ENCODE peak calls at places on chromosomes 1 and 21, in ten cellular contexts. One of them, this sample, is unnamed.
A peak's percentile ranks its signal among the peaks of the same experiment; 100 is the strongest.

GRCh38 chr1:221945669-221946068 is 203.8 kb upstream of the DUSP10 start:
- DNase-seq in H4: no peak
- DNase-seq in NCI-H1092 treated with DMSO at 0.1 percent for 48 hours: no peak
- DNase-seq in stimulated activated CD8-positive, alpha-beta memory T cell treated with anti-CD3 and anti-CD28 coated beads, Interleukin-15, amount 100 ng/mL, for 1 hour: no peak
- DNase-seq in OCI-M1: no peak
- DNase-seq in cerebellar cortex: no peak
- DNase-seq in NT2/D1: no peak
- DNase-seq in Daoy: no peak
- DNase-seq in ovary: no peak
- DNase-seq in IMR-90: no peak
- DNase-seq in this sample: no peak

GRCh38 chr1:89724369-89725015 is 91.6 kb downstream of the LRRC8C start:
- DNase-seq in ovary: no peak
- DNase-seq in Daoy: peak; percentile 81
- DNase-seq in IMR-90: peak; percentile 59
- DNase-seq in cerebellar cortex: no peak
- DNase-seq in NCI-H1092 treated with DMSO at 0.1 percent for 48 hours: no peak
- DNase-seq in NT2/D1: no peak
- DNase-seq in OCI-M1: no peak
- DNase-seq in stimulated activated CD8-positive, alpha-beta memory T cell treated with anti-CD3 and anti-CD28 coated beads, Interleukin-15, amount 100 ng/mL, for 1 hour: no peak
- DNase-seq in H4: no peak
- DNase-seq in this sample: peak; percentile 47

GRCh38 chr1:224064150-224064549 is 49.8 kb upstream of the FBXO28 start:
- DNase-seq in IMR-90: no peak
- DNase-seq in NCI-H1092 treated with DMSO at 0.1 percent for 48 hours: peak; percentile 42
- DNase-seq in OCI-M1: no peak
- DNase-seq in Daoy: no peak
- DNase-seq in NT2/D1: no peak
- DNase-seq in ovary: no peak
- DNase-seq in cerebellar cortex: no peak
- DNase-seq in stimulated activated CD8-positive, alpha-beta memory T cell treated with anti-CD3 and anti-CD28 coated beads, Interleukin-15, amount 100 ng/mL, for 1 hour: no peak
- DNase-seq in H4: no peak
- DNase-seq in this sample: no peak

GRCh38 chr1:244349103-244349531 is 102.6 kb downstream of the ADSS2 start:
- DNase-seq in stimulated activated CD8-positive, alpha-beta memory T cell treated with anti-CD3 and anti-CD28 coated beads, Interleukin-15, amount 100 ng/mL, for 1 hour: no peak
- DNase-seq in NCI-H1092 treated with DMSO at 0.1 percent for 48 hours: no peak
- DNase-seq in IMR-90: peak; percentile 91
- DNase-seq in NT2/D1: no peak
- DNase-seq in cerebellar cortex: no peak
- DNase-seq in ovary: peak; percentile 53
- DNase-seq in H4: peak; percentile 58
- DNase-seq in OCI-M1: no peak
- DNase-seq in Daoy: peak; percentile 65
- DNase-seq in this sample: peak; percentile 92

GRCh38 chr1:247402099-247402706 is 13.8 kb upstream of the NLRP3 start:
- DNase-seq in stimulated activated CD8-positive, alpha-beta memory T cell treated with anti-CD3 and anti-CD28 coated beads, Interleukin-15, amount 100 ng/mL, for 1 hour: no peak
- DNase-seq in ovary: no peak
- DNase-seq in NT2/D1: no peak
- DNase-seq in NCI-H1092 treated with DMSO at 0.1 percent for 48 hours: no peak
- DNase-seq in cerebellar cortex: no peak
- DNase-seq in IMR-90: no peak
- DNase-seq in H4: no peak
- DNase-seq in Daoy: no peak
- DNase-seq in OCI-M1: no peak
- DNase-seq in this sample: no peak

GRCh38 chr1:152141971-152142584 is 16.9 kb downstream of the RPTN start:
- DNase-seq in IMR-90: peak; percentile 54
- DNase-seq in Daoy: peak; percentile 71
- DNase-seq in cerebellar cortex: peak; percentile 42
- DNase-seq in ovary: peak; percentile 35
- DNase-seq in OCI-M1: peak; percentile 82
- DNase-seq in NT2/D1: peak; percentile 73
- DNase-seq in stimulated activated CD8-positive, alpha-beta memory T cell treated with anti-CD3 and anti-CD28 coated beads, Interleukin-15, amount 100 ng/mL, for 1 hour: no peak
- DNase-seq in H4: peak; percentile 62
- DNase-seq in NCI-H1092 treated with DMSO at 0.1 percent for 48 hours: peak; percentile 5
- DNase-seq in this sample: peak; percentile 36

GRCh38 chr21:37899141-37899540 is 17.1 kb downstream of the KCNJ6 start:
- DNase-seq in stimulated activated CD8-positive, alpha-beta memory T cell treated with anti-CD3 and anti-CD28 coated beads, Interleukin-15, amount 100 ng/mL, for 1 hour: no peak
- DNase-seq in Daoy: no peak
- DNase-seq in IMR-90: no peak
- DNase-seq in cerebellar cortex: no peak
- DNase-seq in NCI-H1092 treated with DMSO at 0.1 percent for 48 hours: no peak
- DNase-seq in ovary: no peak
- DNase-seq in NT2/D1: no peak
- DNase-seq in OCI-M1: no peak
- DNase-seq in H4: no peak
- DNase-seq in this sample: no peak

GRCh38 chr1:51583532-51583931 is 33.4 kb upstream of the OSBPL9 start:
- DNase-seq in OCI-M1: no peak
- DNase-seq in NCI-H1092 treated with DMSO at 0.1 percent for 48 hours: no peak
- DNase-seq in Daoy: peak; percentile 78
- DNase-seq in stimulated activated CD8-positive, alpha-beta memory T cell treated with anti-CD3 and anti-CD28 coated beads, Interleukin-15, amount 100 ng/mL, for 1 hour: no peak
- DNase-seq in ovary: peak; percentile 58
- DNase-seq in H4: no peak
- DNase-seq in NT2/D1: no peak
- DNase-seq in IMR-90: peak; percentile 92
- DNase-seq in cerebellar cortex: peak; percentile 37
- DNase-seq in this sample: peak; percentile 93

GRCh38 chr1:150243003-150243402 is 7.1 kb upstream of the ANP32E start:
- DNase-seq in OCI-M1: no peak
- DNase-seq in H4: no peak
- DNase-seq in Daoy: no peak
- DNase-seq in NCI-H1092 treated with DMSO at 0.1 percent for 48 hours: no peak
- DNase-seq in cerebellar cortex: no peak
- DNase-seq in ovary: no peak
- DNase-seq in IMR-90: no peak
- DNase-seq in NT2/D1: no peak
- DNase-seq in stimulated activated CD8-positive, alpha-beta memory T cell treated with anti-CD3 and anti-CD28 coated beads, Interleukin-15, amount 100 ng/mL, for 1 hour: no peak
- DNase-seq in this sample: no peak

GRCh38 chr1:110610084-110610483 is 3.9 kb upstream of the KCNA2 start:
- DNase-seq in OCI-M1: no peak
- DNase-seq in H4: no peak
- DNase-seq in Daoy: no peak
- DNase-seq in NCI-H1092 treated with DMSO at 0.1 percent for 48 hours: no peak
- DNase-seq in NT2/D1: no peak
- DNase-seq in stimulated activated CD8-positive, alpha-beta memory T cell treated with anti-CD3 and anti-CD28 coated beads, Interleukin-15, amount 100 ng/mL, for 1 hour: no peak
- DNase-seq in IMR-90: no peak
- DNase-seq in cerebellar cortex: no peak
- DNase-seq in ovary: no peak
- DNase-seq in this sample: no peak

GRCh38 chr1:117696567-117696966 is 90.7 kb downstream of the TENT5C start:
- DNase-seq in H4: no peak
- DNase-seq in ovary: no peak
- DNase-seq in stimulated activated CD8-positive, alpha-beta memory T cell treated with anti-CD3 and anti-CD28 coated beads, Interleukin-15, amount 100 ng/mL, for 1 hour: no peak
- DNase-seq in NCI-H1092 treated with DMSO at 0.1 percent for 48 hours: no peak
- DNase-seq in NT2/D1: no peak
- DNase-seq in cerebellar cortex: no peak
- DNase-seq in IMR-90: peak; percentile 82
- DNase-seq in OCI-M1: no peak
- DNase-seq in Daoy: no peak
- DNase-seq in this sample: peak; percentile 86

GRCh38 chr1:206496131-206496793 is 11.1 kb upstream of the RASSF5 start:
- DNase-seq in stimulated activated CD8-positive, alpha-beta memory T cell treated with anti-CD3 and anti-CD28 coated beads, Interleukin-15, amount 100 ng/mL, for 1 hour: no peak
- DNase-seq in cerebellar cortex: no peak
- DNase-seq in NCI-H1092 treated with DMSO at 0.1 percent for 48 hours: peak; percentile 53
- DNase-seq in IMR-90: no peak
- DNase-seq in OCI-M1: no peak
- DNase-seq in H4: no peak
- DNase-seq in Daoy: no peak
- DNase-seq in ovary: no peak
- DNase-seq in NT2/D1: no peak
- DNase-seq in this sample: no peak

GRCh38 chr1:211518330-211519289 is 26.6 kb upstream of the RD3 start:
- DNase-seq in OCI-M1: peak; percentile 14
- DNase-seq in NCI-H1092 treated with DMSO at 0.1 percent for 48 hours: no peak
- DNase-seq in H4: no peak
- DNase-seq in stimulated activated CD8-positive, alpha-beta memory T cell treated with anti-CD3 and anti-CD28 coated beads, Interleukin-15, amount 100 ng/mL, for 1 hour: no peak
- DNase-seq in cerebellar cortex: no peak
- DNase-seq in ovary: no peak
- DNase-seq in NT2/D1: no peak
- DNase-seq in Daoy: no peak
- DNase-seq in IMR-90: no peak
- DNase-seq in this sample: no peak

GRCh38 chr1:12380316-12381249 is 150.8 kb downstream of the VPS13D start:
- DNase-seq in IMR-90: no peak
- DNase-seq in H4: no peak
- DNase-seq in OCI-M1: no peak
- DNase-seq in Daoy: no peak
- DNase-seq in NCI-H1092 treated with DMSO at 0.1 percent for 48 hours: peak; percentile 42
- DNase-seq in NT2/D1: no peak
- DNase-seq in stimulated activated CD8-positive, alpha-beta memory T cell treated with anti-CD3 and anti-CD28 coated beads, Interleukin-15, amount 100 ng/mL, for 1 hour: no peak
- DNase-seq in ovary: no peak
- DNase-seq in cerebellar cortex: no peak
- DNase-seq in this sample: no peak

This sample was measured in astrocyte.